ENCODE peak calls at places on chromosomes 1 and 21, in six cellular contexts. K is HCT116, I is thyroid gland, P is heart left ventricle, O is ovary, H is sigmoid colon. W is an unnamed sample.

GRCh38 chr1:197781998-197782718 is 6.9 kb upstream of the DENND1B start:
- DNase-seq in H (no peak), O (no peak), K (no peak), I (no peak), P (no peak), W (no peak)

GRCh38 chr1:58443986-58444603 is 102.4 kb downstream of the OMA1 start:
- DNase-seq in P (no peak), I (no peak), K (no peak), O (no peak), H (no peak), W (no peak)

GRCh38 chr1:51920130-51920529 is 41.6 kb upstream of the NRDC start:
- DNase-seq in O (no peak), H (no peak), K (no peak), I (no peak), P (no peak), W (no peak)

GRCh38 chr1:203362561-203363055 is 11.7 kb upstream of the FMOD start:
- DNase-seq in P (no peak), H (no peak), O (peak), K (no peak), I (no peak), W (no peak)

GRCh38 chr1:44305962-44306422 is 49.1 kb downstream of the ERI3 start:
- DNase-seq in P (no peak), H (no peak), K (no peak), I (no peak), O (no peak), W (no peak)

GRCh38 chr1:204592246-204592948 is 76.2 kb downstream of the MDM4 start:
- DNase-seq in I (no peak), O (no peak), H (peak), P (no peak), K (no peak), W (no peak)

GRCh38 chr1:110190282-110190929 is 19.7 kb upstream of the KCNC4 start:
- DNase-seq in H (no peak), I (peak), P (peak), K (no peak), O (peak), W (no peak)

GRCh38 chr1:213419369-213420030 is 368.5 kb downstream of the RPS6KC1 start:
- DNase-seq in H (no peak), K (no peak), O (no peak), P (no peak), I (peak), W (no peak)

GRCh38 chr1:54583868-54584267 is 35.8 kb downstream of the ACOT11 start:
- DNase-seq in H (no peak), I (no peak), O (no peak), K (no peak), P (no peak), W (no peak)

GRCh38 chr21:36350282-36350910 is 30.4 kb downstream of the MORC3 start:
- DNase-seq in H (no peak), I (no peak), P (no peak), K (no peak), O (no peak), W (no peak)

GRCh38 chr1:207001492-207002245 is 30.9 kb downstream of the C1orf116 start:
- DNase-seq in K (no peak), I (no peak), O (no peak), P (no peak), H (no peak), W (no peak)

GRCh38 chr1:77672374-77672773 is 10.1 kb downstream of the ZZZ3 start:
- DNase-seq in P (no peak), H (no peak), K (no peak), O (no peak), I (no peak), W (no peak)

GRCh38 chr1:186139706-186140105 is 235.3 kb downstream of the TPR start:
- DNase-seq in K (no peak), H (no peak), I (no peak), O (no peak), P (no peak), W (no peak)

GRCh38 chr1:17377325-17377953 is 5.4 kb downstream of the PADI6 start:
- DNase-seq in H (no peak), P (no peak), I (peak), K (no peak), O (no peak), W (no peak)

GRCh38 chr1:67646145-67647035 is 38.6 kb upstream of the GADD45A start:
- DNase-seq in I (peak), O (peak), K (no peak), H (no peak), P (peak), W (no peak)

GRCh38 chr1:87329051-87329755 is 523 bp downstream of the LMO4 start:
- DNase-seq in P (peak), K (no peak), O (peak), H (peak), I (peak), W (peak)

GRCh38 chr1:47778280-47778679 is 218.9 kb downstream of the TRABD2B start:
- DNase-seq in I (no peak), H (no peak), K (no peak), O (no peak), P (no peak), W (no peak)

GRCh38 chr1:40626383-40626770 is 39.1 kb downstream of the RIMS3 start:
- DNase-seq in K (no peak), P (no peak), H (no peak), I (no peak), O (no peak), W (no peak)

GRCh38 chr1:71521655-71522264 is 440.9 kb upstream of the ZRANB2 start:
- DNase-seq in P (peak), O (peak), K (no peak), H (no peak), I (peak), W (no peak)

GRCh38 chr1:184387871-184388670 is 1.2 kb downstream of the C1orf21 start:
- DNase-seq in I (peak), O (peak), H (peak), K (no peak), P (peak), W (peak)

GRCh38 chr21:25283720-25284119 is 323.6 kb downstream of the MRPL39 start:
- DNase-seq in P (no peak), K (no peak), H (no peak), I (no peak), O (no peak), W (peak)

GRCh38 chr1:176206006-176206960 is 803 bp downstream of the COP1 start:
- DNase-seq in I (peak), H (peak), P (no peak), K (no peak), O (no peak), W (peak)

GRCh38 chr1:154951901-154952657 is 3.8 kb downstream of the PBXIP1 start:
- DNase-seq in P (no peak), O (peak), K (no peak), H (no peak), I (no peak), W (no peak)

GRCh38 chr1:205064741-205065316 is 19.4 kb downstream of the TMEM81 start:
- DNase-seq in K (no peak), I (no peak), P (no peak), O (no peak), H (peak), W (no peak)

GRCh38 chr1:247415423-247416361 is at the start of gene NLRP3:
- DNase-seq in K (no peak), H (peak), P (peak), I (no peak), O (no peak), W (peak)

GRCh38 chr1:26290061-26290415 is 10.2 kb downstream of the SH3BGRL3 start:
- DNase-seq in O (no peak), I (no peak), K (no peak), P (no peak), H (no peak), W (no peak)

GRCh38 chr1:227437495-227438008 is 119.3 kb upstream of the CDC42BPA start:
- DNase-seq in K (peak), H (no peak), I (no peak), O (no peak), P (no peak), W (peak)

GRCh38 chr21:32612999-32613337 is 791 bp upstream of the CFAP298 start:
- DNase-seq in H (no peak), K (no peak), I (no peak), O (no peak), P (no peak), W (no peak)

GRCh38 chr1:119712342-119713038 is 756 bp downstream of the PHGDH start:
- DNase-seq in K (peak), I (peak), O (peak), P (peak), H (peak), W (peak)

GRCh38 chr1:55318111-55318817 is 103.1 kb upstream of the USP24 start:
- DNase-seq in P (peak), I (no peak), K (no peak), H (no peak), O (no peak), W (no peak)

GRCh38 chr1:41044197-41044596 is 22.7 kb upstream of the SLFNL1 start:
- DNase-seq in H (no peak), K (no peak), P (no peak), I (no peak), O (no peak), W (no peak)

GRCh38 chr1:160209656-160210046 is 4.5 kb downstream of the PEA15 start:
- DNase-seq in I (peak), P (peak), H (no peak), K (no peak), O (no peak), W (no peak)

GRCh38 chr1:231604276-231604621 is 22.3 kb upstream of the DISC1 start:
- DNase-seq in K (no peak), P (no peak), I (no peak), O (no peak), H (no peak), W (no peak)

GRCh38 chr1:9539829-9540550 is 725 bp downstream of the SLC25A33 start:
- DNase-seq in I (peak), P (peak), O (peak), K (no peak), H (peak), W (peak)

GRCh38 chr21:45320991-45321656 is 33.4 kb upstream of the POFUT2 start:
- DNase-seq in I (no peak), P (no peak), O (no peak), K (no peak), H (no peak), W (no peak)

GRCh38 chr1:227043755-227044154 is 103.7 kb downstream of the COQ8A start:
- DNase-seq in P (no peak), I (no peak), H (no peak), K (no peak), O (no peak), W (no peak)

GRCh38 chr1:78483903-78484302 is 6.9 kb upstream of the PTGFR start:
- DNase-seq in O (no peak), H (no peak), K (no peak), P (no peak), I (no peak), W (peak)

GRCh38 chr1:91402023-91402422 is 2.6 kb downstream of the HFM1 start:
- DNase-seq in O (no peak), H (no peak), P (no peak), I (no peak), K (no peak), W (no peak)

GRCh38 chr1:228865613-228866320 is 130.5 kb downstream of the RHOU start:
- DNase-seq in H (no peak), O (no peak), P (no peak), K (no peak), I (no peak), W (no peak)
- TF ChIP-seq POLR2A in H (no peak), O (no peak), P (no peak), K (no peak), I (no peak), W (no peak)

GRCh38 chr21:39386194-39386593 is 37.3 kb upstream of the HMGN1 start:
- DNase-seq in P (no peak), K (no peak), H (peak), O (peak), I (peak), W (no peak)

GRCh38 chr21:39384674-39385298 is 35.9 kb upstream of the HMGN1 start:
- DNase-seq in H (no peak), P (no peak), K (no peak), O (no peak), I (no peak), W (peak)

GRCh38 chr21:39386899-39387298 is 38.0 kb upstream of the HMGN1 start:
- DNase-seq in I (no peak), K (no peak), H (no peak), O (no peak), P (no peak), W (no peak)

GRCh38 chr21:39387461-39388037 is 38.7 kb upstream of the HMGN1 start:
- DNase-seq in K (peak), H (peak), O (peak), P (peak), I (peak), W (peak)

DNA sequence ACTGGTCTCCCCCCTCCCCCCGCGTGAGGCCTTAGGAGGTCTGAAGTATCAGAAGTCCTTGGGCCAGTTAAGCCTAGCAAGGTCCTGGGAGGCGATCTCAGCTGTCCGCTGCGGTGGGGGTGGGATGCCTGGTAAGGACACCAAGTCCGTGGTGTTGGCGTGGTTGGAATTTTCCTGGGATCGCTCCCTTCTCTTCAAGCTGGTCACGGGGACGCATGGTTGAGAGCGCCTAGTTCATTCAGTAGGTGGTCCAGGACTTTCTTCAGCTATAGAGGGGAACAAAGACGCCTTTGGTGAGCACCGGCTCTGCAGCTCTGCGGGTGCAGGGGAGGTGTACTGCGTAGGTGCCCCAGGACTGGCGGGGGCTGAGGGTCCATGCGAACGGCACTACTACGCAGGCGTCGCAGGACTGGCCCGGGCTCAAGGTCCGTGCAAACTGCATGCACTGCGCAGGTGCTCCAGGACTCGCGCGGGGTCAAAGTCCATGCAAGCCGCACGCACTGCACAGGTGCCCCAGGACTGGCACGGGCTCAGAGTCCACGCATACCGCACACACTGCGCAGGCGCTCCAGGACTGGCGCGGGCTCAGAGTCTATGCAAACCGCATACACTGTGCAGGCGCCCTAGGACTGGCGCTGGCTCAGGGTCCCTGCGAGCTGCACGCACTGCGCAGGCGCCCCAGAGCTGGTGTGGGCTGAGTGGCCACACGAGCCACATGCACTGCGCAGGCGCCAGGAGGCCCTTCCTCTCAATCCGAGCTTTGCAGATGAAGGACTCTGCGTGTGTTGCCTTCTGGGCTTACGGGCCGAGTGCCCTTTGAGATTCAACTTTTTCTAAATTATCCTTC is 36.6 kb upstream of the HMGN1 start:
- DNase-seq in K (no peak), I (peak), O (peak), H (peak), P (peak), W (no peak)
- TF ChIP-seq POLR2A in K (no peak), I (peak), O (no peak), H (no peak), P (peak), W (no peak)

GRCh38 chr1:32362474-32363313 is at the start of the genes FAM229A and TSSK3:
- DNase-seq in P (no peak), K (no peak), H (no peak), O (no peak), I (no peak), W (no peak)
- TF ChIP-seq POLR2A in P (no peak), K (no peak), H (no peak), O (no peak), I (no peak), W (no peak)

DNA sequence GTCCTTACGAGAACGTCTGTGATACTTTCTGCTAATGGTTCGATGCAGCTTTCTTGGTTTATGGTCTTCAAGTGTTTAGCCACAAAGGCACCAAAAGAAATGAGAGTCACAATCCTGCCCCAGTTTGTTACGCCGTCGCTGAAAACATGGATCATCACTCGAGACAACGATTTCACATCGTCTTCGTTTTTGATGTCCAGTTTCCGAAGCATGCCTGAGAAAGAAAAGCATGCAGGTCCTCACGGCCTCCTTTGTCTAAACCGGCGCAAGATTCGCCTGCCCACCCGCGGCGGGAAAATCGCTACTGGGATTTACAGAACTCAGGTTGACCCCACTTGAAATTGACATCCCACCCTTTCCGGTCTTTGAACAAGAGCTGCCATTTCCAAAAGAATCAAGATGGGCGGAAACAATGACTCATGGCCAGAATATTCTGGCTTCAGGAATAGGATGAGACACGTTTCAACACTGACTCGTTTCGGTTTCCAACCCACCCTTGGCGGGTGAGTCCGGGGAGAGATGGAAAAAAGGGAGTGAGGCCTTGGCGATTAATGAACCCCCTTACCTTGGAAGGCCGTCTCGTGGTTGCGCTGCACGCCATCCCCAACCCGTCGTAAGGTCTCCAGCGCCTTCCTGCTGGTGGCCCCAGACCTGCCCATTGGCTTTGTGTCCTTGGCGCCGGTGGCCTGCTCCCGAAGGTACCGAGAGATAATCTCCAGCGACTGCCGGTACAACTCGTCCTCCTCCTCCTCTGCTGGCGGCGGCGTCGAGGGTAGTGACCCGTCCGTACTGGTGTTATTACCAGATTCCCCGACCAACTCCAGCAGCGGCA is 916 bp downstream of the MCL1 start:
- DNase-seq in H (peak), P (peak), O (peak), K (no peak), I (peak), W (no peak)
- TF ChIP-seq POLR2A in H (peak), P (peak), O (no peak), K (no peak), I (peak), W (no peak)

GRCh38 chr1:219347376-219347775 is 173.7 kb downstream of the LYPLAL1 start:
- DNase-seq in O (no peak), P (no peak), H (no peak), K (no peak), I (no peak), W (no peak)
- TF ChIP-seq POLR2A in O (no peak), P (no peak), H (no peak), K (no peak), I (no peak), W (no peak)

GRCh38 chr1:11100149-11100493 is 452 bp upstream of the EXOSC10 start:
- DNase-seq in I (no peak), O (no peak), K (no peak), H (no peak), P (no peak), W (no peak)

GRCh38 chr1:11098931-11099309 is 749 bp downstream of the EXOSC10 start:
- DNase-seq in P (no peak), H (no peak), K (no peak), I (no peak), O (no peak), W (no peak)

GRCh38 chr1:11101347-11101746 is 1.7 kb upstream of the EXOSC10 start:
- DNase-seq in K (no peak), H (peak), P (no peak), I (no peak), O (no peak), W (no peak)

GRCh38 chr1:11099310-11100148 is at the start of gene EXOSC10:
- DNase-seq in P (peak), H (peak), O (peak), K (peak), I (peak), W (peak)
- TF ChIP-seq POLR2A in P (peak), H (peak), O (peak), K (peak), I (peak), W (peak)

GRCh38 chr1:234584431-234584805 is 25.6 kb downstream of the IRF2BP2 start:
- DNase-seq in K (no peak), I (no peak), H (no peak), P (no peak), O (no peak), W (no peak)

GRCh38 chr1:234585333-234586055 is 24.5 kb downstream of the IRF2BP2 start:
- DNase-seq in K (no peak), H (peak), P (no peak), O (no peak), I (no peak), W (no peak)

GRCh38 chr1:234582626-234583354 is 27.2 kb downstream of the IRF2BP2 start:
- DNase-seq in I (no peak), P (no peak), H (no peak), O (no peak), K (no peak), W (no peak)

GRCh38 chr1:234584926-234585325 is 25.1 kb downstream of the IRF2BP2 start:
- DNase-seq in O (no peak), I (peak), P (peak), K (no peak), H (peak), W (no peak)

DNA sequence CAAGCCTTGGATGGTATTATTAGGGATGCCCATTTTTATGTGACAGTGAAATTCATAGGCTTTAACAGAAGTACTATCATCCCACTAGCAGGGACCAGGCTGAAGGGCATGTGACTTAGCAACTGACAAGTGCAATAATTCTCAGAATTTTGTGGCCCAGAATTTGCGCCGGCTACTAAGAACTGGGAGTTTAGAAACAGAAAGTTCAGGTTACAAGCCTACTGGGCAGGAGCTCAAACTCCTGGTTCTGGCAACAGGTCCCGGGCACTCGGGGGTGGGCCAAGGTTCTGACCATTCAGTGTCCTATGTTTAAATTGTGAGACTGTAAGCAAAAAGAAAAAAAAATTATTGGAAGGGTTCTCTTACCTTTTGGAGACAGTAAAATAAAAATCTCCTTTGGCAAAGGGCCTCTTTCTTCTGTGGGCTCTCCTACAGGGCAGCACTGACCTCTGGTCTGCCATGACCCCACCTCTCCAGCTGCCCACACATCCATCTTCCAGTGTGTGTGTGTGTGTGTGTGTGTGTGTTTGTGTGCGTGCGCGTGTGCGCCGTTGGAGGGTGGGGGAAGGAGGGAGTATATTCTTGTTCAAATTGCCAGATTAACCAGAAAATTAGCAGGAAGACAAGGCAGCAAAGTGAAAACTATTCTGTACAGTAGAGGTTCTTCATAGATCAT is 26.1 kb downstream of the IRF2BP2 start:
- DNase-seq in I (no peak), H (peak), K (no peak), O (peak), P (no peak), W (no peak)
- TF ChIP-seq POLR2A in I (no peak), H (no peak), K (no peak), O (no peak), P (no peak), W (no peak)

W was measured in H54.